ENCODE peak calls at places on chromosomes 5 and 9, in six cellular contexts. One of them, this sample, is unnamed.

GRCh38 chr5:160254706-160255105 is 25.4 kb downstream of the FABP6 start:
- DNase-seq in stomach: no peak
- DNase-seq in H1: no peak
- DNase-seq in A549: no peak
- DNase-seq in thyroid gland: no peak
- DNase-seq in suprapubic skin: no peak
- DNase-seq in this sample: no peak

GRCh38 chr5:76332620-76333170 is 70.4 kb upstream of the IQGAP2 start:
- DNase-seq in suprapubic skin: no peak
- DNase-seq in H1: no peak
- DNase-seq in A549: no peak
- DNase-seq in stomach: no peak
- DNase-seq in thyroid gland: no peak
- DNase-seq in this sample: no peak

GRCh38 chr9:102405218-102405867 is 589.8 kb upstream of the CYLC2 start:
- DNase-seq in suprapubic skin: no peak
- DNase-seq in stomach: no peak
- DNase-seq in thyroid gland: no peak
- DNase-seq in H1: no peak
- DNase-seq in A549: no peak
- DNase-seq in this sample: no peak

GRCh38 chr5:64149268-64149667 is 16.4 kb upstream of the RNF180 start:
- DNase-seq in thyroid gland: peak
- DNase-seq in stomach: no peak
- DNase-seq in A549: no peak
- DNase-seq in suprapubic skin: no peak
- DNase-seq in H1: no peak
- DNase-seq in this sample: no peak

GRCh38 chr9:16521868-16522381 is 348.5 kb downstream of the BNC2 start:
- DNase-seq in stomach: no peak
- DNase-seq in H1: no peak
- DNase-seq in A549: no peak
- DNase-seq in thyroid gland: no peak
- DNase-seq in suprapubic skin: no peak
- DNase-seq in this sample: no peak

GRCh38 chr5:109691248-109691574 is 1.5 kb downstream of the MAN2A1 start:
- DNase-seq in thyroid gland: no peak
- DNase-seq in A549: no peak
- DNase-seq in stomach: no peak
- DNase-seq in suprapubic skin: no peak
- DNase-seq in H1: no peak
- DNase-seq in this sample: no peak

GRCh38 chr5:119389288-119390065 is 33.7 kb downstream of the TNFAIP8 start:
- DNase-seq in H1: no peak
- DNase-seq in A549: no peak
- DNase-seq in stomach: no peak
- DNase-seq in suprapubic skin: no peak
- DNase-seq in thyroid gland: peak
- DNase-seq in this sample: no peak

GRCh38 chr9:111301195-111301594 is 28.8 kb downstream of the OR2K2 start:
- DNase-seq in thyroid gland: no peak
- DNase-seq in H1: no peak
- DNase-seq in suprapubic skin: no peak
- DNase-seq in stomach: no peak
- DNase-seq in A549: peak
- DNase-seq in this sample: no peak

GRCh38 chr9:89497181-89497963 is 541 bp downstream of the SEMA4D start:
- DNase-seq in suprapubic skin: no peak
- DNase-seq in thyroid gland: peak
- DNase-seq in A549: no peak
- DNase-seq in stomach: peak
- DNase-seq in H1: no peak
- DNase-seq in this sample: no peak

GRCh38 chr9:136372561-136373299 is 739 bp downstream of the CARD9 start:
- DNase-seq in suprapubic skin: no peak
- DNase-seq in H1: no peak
- DNase-seq in A549: peak
- DNase-seq in stomach: peak
- DNase-seq in thyroid gland: peak
- DNase-seq in this sample: peak

GRCh38 chr5:164672931-164673694 is 1167.7 kb downstream of the MAT2B start:
- DNase-seq in thyroid gland: no peak
- DNase-seq in A549: peak
- DNase-seq in stomach: no peak
- DNase-seq in H1: no peak
- DNase-seq in suprapubic skin: no peak
- DNase-seq in this sample: no peak

GRCh38 chr9:79387091-79387490 is 184.7 kb upstream of the TLE4 start:
- DNase-seq in thyroid gland: no peak
- DNase-seq in suprapubic skin: no peak
- DNase-seq in A549: no peak
- DNase-seq in H1: no peak
- DNase-seq in stomach: no peak
- DNase-seq in this sample: no peak

GRCh38 chr5:153907170-153907775 is 131.4 kb downstream of the FAM114A2 start:
- DNase-seq in A549: no peak
- DNase-seq in suprapubic skin: no peak
- DNase-seq in thyroid gland: no peak
- DNase-seq in H1: no peak
- DNase-seq in stomach: no peak
- DNase-seq in this sample: no peak

GRCh38 chr5:55308254-55308836 is 556 bp downstream of the MTREX start:
- DNase-seq in thyroid gland: peak
- DNase-seq in stomach: no peak
- DNase-seq in H1: no peak
- DNase-seq in suprapubic skin: no peak
- DNase-seq in A549: peak
- DNase-seq in this sample: no peak

GRCh38 chr5:150516011-150516410 is 8.1 kb downstream of the NDST1 start:
- DNase-seq in H1: no peak
- DNase-seq in thyroid gland: peak
- DNase-seq in stomach: peak
- DNase-seq in A549: peak
- DNase-seq in suprapubic skin: no peak
- DNase-seq in this sample: no peak

GRCh38 chr9:34503406-34503805 is 19.4 kb downstream of the ENHO start:
- DNase-seq in suprapubic skin: no peak
- DNase-seq in A549: no peak
- DNase-seq in stomach: no peak
- DNase-seq in thyroid gland: no peak
- DNase-seq in H1: no peak
- DNase-seq in this sample: no peak

GRCh38 chr5:125890387-125890955 is 532.7 kb upstream of the GRAMD2B start:
- DNase-seq in stomach: no peak
- DNase-seq in H1: no peak
- DNase-seq in suprapubic skin: no peak
- DNase-seq in thyroid gland: no peak
- DNase-seq in A549: no peak
- DNase-seq in this sample: no peak

GRCh38 chr5:17361331-17361730 is 136.7 kb upstream of the TAF11L2 start:
- DNase-seq in suprapubic skin: no peak
- DNase-seq in H1: no peak
- DNase-seq in thyroid gland: no peak
- DNase-seq in stomach: no peak
- DNase-seq in A549: no peak
- DNase-seq in this sample: no peak

GRCh38 chr9:128152133-128152780 is 3.0 kb downstream of the LCN2 start:
- DNase-seq in A549: no peak
- DNase-seq in stomach: no peak
- DNase-seq in thyroid gland: no peak
- DNase-seq in suprapubic skin: no peak
- DNase-seq in H1: no peak
- DNase-seq in this sample: peak

GRCh38 chr5:150568663-150569062 is 60.7 kb downstream of the NDST1 start:
- DNase-seq in suprapubic skin: no peak
- DNase-seq in H1: no peak
- DNase-seq in A549: no peak
- DNase-seq in thyroid gland: no peak
- DNase-seq in stomach: no peak
- DNase-seq in this sample: no peak

GRCh38 chr5:93622240-93622885 is 39.3 kb downstream of the NR2F1 start:
- DNase-seq in A549: peak
- DNase-seq in suprapubic skin: no peak
- DNase-seq in stomach: no peak
- DNase-seq in thyroid gland: no peak
- DNase-seq in H1: no peak
- DNase-seq in this sample: no peak

GRCh38 chr5:93626801-93627200 is 43.8 kb downstream of the NR2F1 start:
- DNase-seq in stomach: no peak
- DNase-seq in H1: no peak
- DNase-seq in thyroid gland: no peak
- DNase-seq in A549: no peak
- DNase-seq in suprapubic skin: no peak
- DNase-seq in this sample: no peak

GRCh38 chr5:93623153-93623552 is 40.1 kb downstream of the NR2F1 start:
- DNase-seq in stomach: no peak
- DNase-seq in H1: no peak
- DNase-seq in suprapubic skin: no peak
- DNase-seq in A549: no peak
- DNase-seq in thyroid gland: no peak
- DNase-seq in this sample: no peak

GRCh38 chr5:93620487-93621339 is 37.7 kb downstream of the NR2F1 start:
- DNase-seq in H1: no peak
- DNase-seq in stomach: peak
- DNase-seq in thyroid gland: peak
- DNase-seq in A549: peak
- DNase-seq in suprapubic skin: peak
- DNase-seq in this sample: peak

DNA sequence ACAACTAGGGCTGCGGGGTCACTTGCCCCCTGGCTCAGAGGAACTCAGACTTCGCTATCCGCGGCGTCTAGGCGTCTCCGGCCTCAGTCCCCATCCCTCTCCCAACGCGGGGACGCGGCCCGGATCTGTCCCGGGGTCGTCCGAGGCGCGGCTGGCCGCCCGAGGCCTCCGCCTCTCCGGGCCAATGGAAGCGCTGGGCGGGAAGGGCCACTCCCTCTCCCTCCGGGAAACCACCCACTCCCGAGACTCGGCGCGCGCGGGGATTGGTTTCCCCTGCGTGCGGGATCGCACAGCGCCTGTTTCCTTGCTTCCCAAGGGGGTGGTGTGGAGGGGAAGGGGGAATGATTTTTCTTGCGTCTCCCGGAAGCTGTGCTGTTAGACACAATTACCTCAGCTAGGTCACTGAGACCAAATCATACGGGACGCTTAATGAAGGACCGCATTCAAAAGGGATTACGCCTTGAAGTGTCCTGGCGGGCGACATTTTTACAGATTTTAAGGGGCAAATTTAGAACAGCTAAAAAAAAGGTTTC is 38.4 kb downstream of the NR2F1 start:
- DNase-seq in thyroid gland: peak
- DNase-seq in H1: no peak
- DNase-seq in A549: peak
- DNase-seq in stomach: peak
- DNase-seq in suprapubic skin: peak
- DNase-seq in this sample: peak
- TF ChIP-seq POLR2A in thyroid gland: no peak
- TF ChIP-seq POLR2A in H1: no peak
- TF ChIP-seq POLR2A in A549: no peak
- TF ChIP-seq POLR2A in stomach: no peak
- TF ChIP-seq POLR2A in suprapubic skin: no peak
- TF ChIP-seq POLR2A in this sample: peak

GRCh38 chr5:124157320-124157719 is 589.1 kb downstream of the ZNF608 start:
- DNase-seq in thyroid gland: no peak
- DNase-seq in suprapubic skin: no peak
- DNase-seq in stomach: no peak
- DNase-seq in H1: no peak
- DNase-seq in A549: no peak
- DNase-seq in this sample: no peak
- H3K4me3 ChIP-seq in thyroid gland: no peak
- H3K4me3 ChIP-seq in suprapubic skin: no peak
- H3K4me3 ChIP-seq in stomach: no peak
- H3K4me3 ChIP-seq in H1: no peak
- H3K4me3 ChIP-seq in A549: peak
- H3K4me3 ChIP-seq in this sample: no peak

DNA sequence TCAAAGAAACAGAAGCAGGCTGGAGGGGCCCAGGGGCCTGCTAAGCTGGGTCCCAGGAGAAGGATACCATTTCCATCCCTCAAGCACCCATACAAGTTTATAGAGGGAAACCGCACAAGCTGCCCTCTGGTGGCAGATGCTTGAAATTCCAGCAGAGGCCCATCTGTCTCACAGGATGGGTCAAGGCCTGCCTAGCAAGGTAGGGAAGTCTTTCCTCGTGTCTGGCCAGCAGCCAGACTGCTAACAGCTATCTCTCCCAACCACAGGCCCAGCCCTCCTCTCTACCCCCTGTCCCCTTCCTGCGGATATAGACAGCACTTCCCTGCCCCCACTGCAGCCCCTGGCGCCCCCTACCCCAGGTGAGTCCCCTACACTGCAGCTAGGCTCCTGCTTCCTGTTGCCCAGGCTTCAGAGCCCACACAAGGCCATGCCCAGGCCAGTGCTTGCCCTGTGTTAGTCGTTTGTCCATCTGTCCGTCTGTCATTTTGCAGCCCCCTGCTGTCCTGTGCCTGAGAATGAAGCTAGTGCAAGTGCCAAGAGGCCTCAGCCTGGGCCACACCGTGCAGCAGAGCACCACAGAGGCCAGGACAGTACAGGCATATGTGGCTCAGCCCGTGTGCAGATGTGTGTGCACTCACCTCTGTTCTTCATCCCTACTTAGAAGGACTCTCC is 26.2 kb downstream of the TCF7 start:
- DNase-seq in A549: peak
- DNase-seq in thyroid gland: peak
- DNase-seq in H1: peak
- DNase-seq in suprapubic skin: peak
- DNase-seq in stomach: peak
- DNase-seq in this sample: peak
- TF ChIP-seq POLR2A in A549: no peak
- TF ChIP-seq POLR2A in thyroid gland: no peak
- TF ChIP-seq POLR2A in H1: no peak
- TF ChIP-seq POLR2A in suprapubic skin: no peak
- TF ChIP-seq POLR2A in stomach: no peak
- TF ChIP-seq POLR2A in this sample: no peak

GRCh38 chr9:97053717-97054116 is 14.8 kb upstream of the CTSV start:
- DNase-seq in stomach: no peak
- DNase-seq in thyroid gland: no peak
- DNase-seq in H1: no peak
- DNase-seq in A549: no peak
- DNase-seq in suprapubic skin: no peak
- DNase-seq in this sample: no peak
- H3K4me3 ChIP-seq in stomach: no peak
- H3K4me3 ChIP-seq in thyroid gland: no peak
- H3K4me3 ChIP-seq in H1: no peak
- H3K4me3 ChIP-seq in A549: no peak
- H3K4me3 ChIP-seq in suprapubic skin: no peak
- H3K4me3 ChIP-seq in this sample: no peak